ENCODE peak calls at places on chromosomes 13 and 19, in four cellular contexts. P is T-helper 2 cell, O is A549, B is tibial nerve. W is an unnamed sample.

GRCh38 chr13:83681547-83681946 is 200.7 kb downstream of the SLITRK1 start:
- DNase-seq in O (no peak), P (no peak), B (no peak), W (no peak)

GRCh38 chr19:45508931-45509691 is 1.8 kb downstream of the VASP start:
- DNase-seq in B (no peak), P (no peak), O (peak), W (peak)

GRCh38 chr19:7101498-7102253 is 32.2 kb downstream of the ZNF557 start:
- DNase-seq in O (no peak), B (no peak), P (peak), W (no peak)

GRCh38 chr19:49779731-49780578 is 13.2 kb downstream of the AP2A1 start:
- DNase-seq in P (no peak), B (no peak), O (no peak), W (no peak)

GRCh38 chr13:52127378-52127777 is 1.5 kb downstream of the NEK5 start:
- DNase-seq in O (no peak), P (no peak), B (no peak), W (no peak)

GRCh38 chr19:38255759-38256052 is 468 bp downstream of the PPP1R14A start:
- DNase-seq in O (no peak), B (no peak), P (no peak), W (no peak)

GRCh38 chr19:12788682-12789097 is 2.6 kb upstream of the JUNB start:
- DNase-seq in O (peak), B (no peak), P (peak), W (peak)

GRCh38 chr19:17576758-17577532 is 21.5 kb downstream of the COLGALT1 start:
- DNase-seq in B (peak), P (no peak), O (peak), W (no peak)

GRCh38 chr13:106212436-106213010 is 322.9 kb downstream of the EFNB2 start:
- DNase-seq in P (no peak), O (no peak), B (no peak), W (no peak)

GRCh38 chr19:23774156-23774971 is 15.7 kb upstream of the ZNF681 start:
- DNase-seq in O (no peak), P (no peak), B (no peak), W (no peak)

GRCh38 chr13:67803118-67803517 is 573.0 kb upstream of the PCDH9 start:
- DNase-seq in B (no peak), P (no peak), O (no peak), W (no peak)

W was measured in SJSA1.